ENCODE peak calls at places on chromosomes 1 and 21, in four cellular contexts. W, O, C and R are unnamed samples.

GRCh38 chr1:24472527-24473251 is 29.9 kb upstream of the RCAN3 start:
- DNase-seq in W (no peak), O (no peak), C (no peak), R (no peak)

GRCh38 chr1:155063550-155064108 is at the start of gene EFNA4:
- DNase-seq in W (peak), O (peak), C (peak), R (no peak)

GRCh38 chr1:174999926-175000696 is at the start of gene CACYBP:
- DNase-seq in W (no peak), O (peak), C (no peak), R (no peak)

GRCh38 chr1:147515046-147515869 is 26.0 kb upstream of the BCL9 start:
- DNase-seq in W (no peak), O (no peak), C (no peak), R (no peak)

GRCh38 chr1:11707621-11708276 is 16.2 kb downstream of the DRAXIN start:
- DNase-seq in W (no peak), O (no peak), C (no peak), R (no peak)

GRCh38 chr1:209755926-209756607 is at the start of gene TRAF3IP3:
- DNase-seq in W (no peak), O (peak), C (no peak), R (no peak)

GRCh38 chr1:100671604-100672003 is 47.9 kb upstream of the VCAM1 start:
- DNase-seq in W (no peak), O (no peak), C (peak), R (no peak)

GRCh38 chr1:79079770-79080169 is 73.2 kb upstream of the ADGRL4 start:
- DNase-seq in W (peak), O (no peak), C (peak), R (no peak)

GRCh38 chr1:1599919-1600860 is at the start of gene FNDC10:
- DNase-seq in W (no peak), O (no peak), C (no peak), R (no peak)

GRCh38 chr1:87329051-87329755 is 523 bp downstream of the LMO4 start:
- DNase-seq in W (no peak), O (peak), C (no peak), R (no peak)

GRCh38 chr21:35303085-35303484 is 254.0 kb upstream of the RUNX1 start:
- DNase-seq in W (peak), O (no peak), C (peak), R (no peak)

GRCh38 chr1:247506831-247507230 is 29.4 kb downstream of the OR2C3 start:
- DNase-seq in W (no peak), O (no peak), C (no peak), R (no peak)

GRCh38 chr1:31924839-31925238 is 13.3 kb downstream of the PTP4A2 start:
- DNase-seq in W (no peak), O (no peak), C (no peak), R (no peak)

GRCh38 chr1:172874950-172875349 is 175.8 kb downstream of the TNFSF18 start:
- DNase-seq in W (no peak), O (no peak), C (no peak), R (no peak)

GRCh38 chr1:244326757-244327156 is 125.0 kb downstream of the ADSS2 start:
- DNase-seq in W (no peak), O (no peak), C (no peak), R (no peak)

GRCh38 chr1:60577036-60577435 is 503.5 kb upstream of the C1orf87 start:
- DNase-seq in W (no peak), O (no peak), C (no peak), R (no peak)

GRCh38 chr1:184022651-184023050 is 14.9 kb downstream of the COLGALT2 start:
- DNase-seq in W (no peak), O (no peak), C (no peak), R (no peak)

GRCh38 chr1:8702121-8702520 is 115.3 kb downstream of the RERE start:
- DNase-seq in W (no peak), O (no peak), C (no peak), R (no peak)

GRCh38 chr1:151547119-151547899 is 7.2 kb downstream of the TUFT1 start:
- DNase-seq in W (no peak), O (no peak), C (peak), R (no peak)

GRCh38 chr1:202934755-202935154 is 7.7 kb upstream of the KLHL12 start:
- DNase-seq in W (no peak), O (no peak), C (no peak), R (no peak)

GRCh38 chr1:229664133-229664689 is 38.2 kb downstream of the URB2 start:
- DNase-seq in W (peak), O (peak), C (no peak), R (no peak)

GRCh38 chr21:45074818-45075605 is 632 bp downstream of the ADARB1 start:
- DNase-seq in W (no peak), O (no peak), C (no peak), R (no peak)

GRCh38 chr1:206961668-206962067 is 8.6 kb downstream of the FCAMR start:
- DNase-seq in W (no peak), O (no peak), C (no peak), R (no peak)

GRCh38 chr1:230321741-230322420 is 104.3 kb downstream of the PGBD5 start:
- DNase-seq in W (no peak), O (no peak), C (no peak), R (no peak)

GRCh38 chr1:110540891-110541685 is 22.1 kb upstream of the KCNA10 start:
- DNase-seq in W (no peak), O (no peak), C (no peak), R (no peak)

GRCh38 chr1:25182629-25183028 is 49.7 kb downstream of the SYF2 start:
- DNase-seq in W (peak), O (no peak), C (peak), R (no peak)

GRCh38 chr1:62175568-62176179 is 19.0 kb upstream of the L1TD1 start:
- DNase-seq in W (peak), O (no peak), C (peak), R (no peak)

GRCh38 chr1:19764848-19765247 is 34.9 kb downstream of the TMCO4 start:
- DNase-seq in W (no peak), O (no peak), C (no peak), R (no peak)

GRCh38 chr1:43913666-43914325 is 19.8 kb upstream of the ARTN start:
- DNase-seq in W (no peak), O (no peak), C (no peak), R (no peak)

GRCh38 chr1:113219377-113219776 is 146.4 kb downstream of the LRIG2 start:
- DNase-seq in W (no peak), O (no peak), C (no peak), R (no peak)

GRCh38 chr1:43537423-43538142 is 6.9 kb downstream of the PTPRF start:
- DNase-seq in W (peak), O (no peak), C (no peak), R (no peak)

GRCh38 chr1:110542730-110543129 is 23.8 kb upstream of the KCNA10 start:
- DNase-seq in W (peak), O (no peak), C (peak), R (no peak)

GRCh38 chr1:19861034-19861433 is 21.2 kb upstream of the OTUD3 start:
- DNase-seq in W (no peak), O (no peak), C (no peak), R (no peak)